ENCODE peak calls at places on chromosomes 12 and 14, in ten cellular contexts. F is colonic mucosa; S is neural crest cell; L is endothelial cell of umbilical vein; M is PC-3; P is upper lobe of right lung; B is AG09309; Q is CD8-positive, alpha-beta T cell; X is cardiac fibroblast; W is IMR-90. E is an unnamed sample.

GRCh38 chr12:54060975-54061778 is 7.5 kb downstream of the HOXC4 start:
- DNase-seq in S (no peak), L (no peak), B (no peak), F (no peak), M (no peak), Q (no peak), X (no peak), P (no peak), W (no peak), E (no peak)

GRCh38 chr14:99596772-99597171 is 7.2 kb downstream of the CCDC85C start:
- DNase-seq in W (no peak), X (no peak), L (no peak), P (no peak), M (no peak), F (peak; percentile 80), S (no peak), B (no peak), Q (no peak), E (no peak)

GRCh38 chr14:103123634-103124500 is 606 bp downstream of the TNFAIP2 start:
- DNase-seq in X (peak; percentile 45), W (no peak), Q (no peak), P (no peak), S (no peak), L (peak; percentile 49), B (no peak), F (peak; percentile 50), M (peak; percentile 44), E (peak; percentile 64)

GRCh38 chr12:54131641-54132280 is 57.0 kb downstream of the SMUG1 start:
- DNase-seq in B (no peak), S (no peak), P (no peak), F (no peak), Q (no peak), W (no peak), X (no peak), L (no peak), M (no peak), E (no peak)

GRCh38 chr14:73713206-73713803 is 879 bp downstream of the PNMA1 start:
- DNase-seq in W (no peak), M (no peak), B (no peak), P (no peak), X (no peak), F (no peak), L (no peak), S (no peak), Q (no peak), E (no peak)

GRCh38 chr12:57454566-57455373 is at the start of gene INHBE:
- DNase-seq in F (no peak), X (peak; percentile 78), Q (no peak), P (no peak), W (peak; percentile 96), L (no peak), M (no peak), S (no peak), B (peak; percentile 86), E (peak; percentile 58)

GRCh38 chr12:12612403-12612802 is 727 bp downstream of the CREBL2 start:
- DNase-seq in Q (peak; percentile 3), W (peak; percentile 80), B (no peak), L (peak; percentile 65), M (peak; percentile 58), P (no peak), X (peak; percentile 81), F (no peak), S (peak; percentile 10), E (peak; percentile 13)

GRCh38 chr12:92208613-92209121 is 63.0 kb upstream of the BTG1 start:
- DNase-seq in F (peak; percentile 29), S (no peak), B (peak; percentile 56), L (peak; percentile 97), W (peak; percentile 31), X (peak; percentile 61), Q (peak; percentile 25), P (no peak), M (peak; percentile 70), E (no peak)

GRCh38 chr12:117968826-117969659 is at the start of gene KSR2:
- DNase-seq in L (peak; percentile 5), Q (peak; percentile 3), W (no peak), B (no peak), X (peak; percentile 4), S (peak; percentile 61), P (peak; percentile 95), F (peak; percentile 78), M (peak; percentile 92), E (peak; percentile 93)

GRCh38 chr14:59032821-59033220 is 155.6 kb upstream of the DAAM1 start:
- DNase-seq in Q (no peak), X (no peak), M (no peak), S (no peak), B (no peak), W (no peak), F (no peak), L (no peak), P (no peak), E (no peak)

GRCh38 chr12:43069768-43070221 is 480.2 kb upstream of the PRICKLE1 start:
- DNase-seq in W (peak; percentile 12), X (peak; percentile 47), Q (no peak), M (no peak), L (no peak), S (no peak), F (no peak), B (no peak), P (no peak), E (no peak)

GRCh38 chr14:88910386-88910785 is 85.9 kb downstream of the TTC8 start:
- DNase-seq in P (no peak), Q (no peak), B (no peak), S (no peak), L (no peak), F (no peak), W (no peak), X (no peak), M (no peak), E (no peak)

GRCh38 chr12:48601013-48601756 is 31.3 kb upstream of the LALBA start:
- DNase-seq in S (peak; percentile 40), M (peak; percentile 8), B (no peak), Q (no peak), F (no peak), P (no peak), W (peak; percentile 47), L (no peak), X (peak; percentile 3), E (no peak)

DNA sequence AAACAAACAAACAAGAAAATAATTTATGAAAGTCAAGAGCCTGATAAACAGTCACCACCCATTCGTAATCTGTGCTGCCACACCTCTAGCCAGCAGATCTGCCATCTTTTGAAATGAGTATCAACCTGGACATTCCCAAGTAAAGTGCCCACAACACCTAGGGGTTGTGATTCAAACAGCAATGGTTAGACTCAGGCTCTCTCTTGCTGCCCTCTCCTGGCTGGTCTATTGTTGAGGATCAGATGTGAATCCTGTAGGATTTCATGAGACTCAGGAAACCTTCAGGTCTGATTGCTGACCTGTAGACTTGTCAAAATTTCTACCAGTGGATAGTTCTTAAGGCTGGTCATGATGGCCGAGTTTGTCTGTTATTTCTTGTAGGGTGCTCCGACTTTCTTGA is 26.8 kb downstream of the DGLUCY start:
- DNase-seq in P (no peak), B (no peak), Q (no peak), S (no peak), M (peak; percentile 75), F (peak; percentile 50), L (peak; percentile 71), W (no peak), X (peak; percentile 44), E (peak; percentile 44)
- TF ChIP-seq CTCF in P (peak; percentile 29), B (peak; percentile 57), Q (no peak), S (peak; percentile 55), M (peak; percentile 89), F (peak; percentile 28), L (peak; percentile 44), W (peak; percentile 42), X (peak; percentile 59), E (no peak)

DNA sequence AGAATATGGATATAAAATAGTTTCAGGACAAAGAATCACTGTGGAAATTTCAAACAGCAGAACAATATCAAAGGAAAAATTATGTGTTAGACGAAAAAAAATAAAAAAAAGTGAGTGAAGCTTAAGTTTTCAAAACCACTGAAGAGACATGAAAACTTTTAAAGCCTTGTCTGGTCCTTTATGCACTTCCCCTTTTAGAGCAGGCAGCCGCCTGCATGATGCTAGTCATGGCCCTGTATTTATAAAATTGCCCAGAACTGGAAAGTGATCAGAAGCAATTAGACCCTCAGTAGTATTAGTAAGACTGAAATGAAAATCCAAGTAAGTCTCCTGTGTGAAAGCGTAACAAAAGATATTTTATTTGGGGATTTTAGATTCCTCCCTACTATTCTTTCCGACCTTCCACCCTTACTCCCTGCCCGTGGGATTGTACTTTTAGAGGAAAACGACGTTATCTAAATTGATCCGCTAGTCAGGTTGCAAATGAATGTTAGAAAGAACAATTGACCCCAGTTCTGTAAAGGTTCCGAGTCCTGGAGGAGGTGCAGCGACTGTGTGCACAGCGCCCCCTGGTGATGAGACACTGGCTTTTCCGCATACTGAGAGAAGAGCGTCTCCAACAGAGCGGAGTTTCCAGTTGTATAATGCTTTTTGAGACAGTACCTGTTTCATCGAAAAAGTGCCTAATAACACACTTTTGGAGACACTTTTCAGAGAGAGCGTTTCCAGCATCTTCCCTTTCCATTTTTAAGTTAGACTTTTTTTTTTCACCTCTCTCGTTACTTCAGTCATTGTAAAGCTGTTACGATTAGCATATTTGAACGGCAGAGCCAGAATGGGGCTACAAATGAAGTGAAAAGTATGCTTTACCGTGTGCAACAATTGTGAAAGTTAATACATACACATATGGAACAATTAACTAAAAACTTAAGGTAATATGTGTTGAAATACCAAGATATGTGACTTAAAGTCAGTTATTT is 12.4 kb downstream of the MGST1 start:
- DNase-seq in P (peak; percentile 82), W (peak; percentile 47), Q (no peak), L (peak; percentile 27), F (peak; percentile 74), M (peak; percentile 62), S (peak; percentile 66), X (peak; percentile 71), B (no peak), E (peak; percentile 75)
- TF ChIP-seq CTCF in P (peak; percentile 70), W (peak; percentile 63), Q (no peak), L (peak; percentile 83), F (peak; percentile 62), M (peak; percentile 87), S (peak; percentile 91), X (peak; percentile 82), B (peak; percentile 65), E (peak; percentile 90)

GRCh38 chr12:113373966-113374365 is 15.6 kb downstream of the PLBD2 start:
- DNase-seq in L (no peak), Q (no peak), S (no peak), M (no peak), W (no peak), P (no peak), F (no peak), B (no peak), X (no peak), E (no peak)
- TF ChIP-seq CTCF in L (no peak), Q (no peak), S (no peak), M (no peak), W (no peak), P (no peak), F (no peak), B (no peak), X (no peak), E (no peak)

DNA sequence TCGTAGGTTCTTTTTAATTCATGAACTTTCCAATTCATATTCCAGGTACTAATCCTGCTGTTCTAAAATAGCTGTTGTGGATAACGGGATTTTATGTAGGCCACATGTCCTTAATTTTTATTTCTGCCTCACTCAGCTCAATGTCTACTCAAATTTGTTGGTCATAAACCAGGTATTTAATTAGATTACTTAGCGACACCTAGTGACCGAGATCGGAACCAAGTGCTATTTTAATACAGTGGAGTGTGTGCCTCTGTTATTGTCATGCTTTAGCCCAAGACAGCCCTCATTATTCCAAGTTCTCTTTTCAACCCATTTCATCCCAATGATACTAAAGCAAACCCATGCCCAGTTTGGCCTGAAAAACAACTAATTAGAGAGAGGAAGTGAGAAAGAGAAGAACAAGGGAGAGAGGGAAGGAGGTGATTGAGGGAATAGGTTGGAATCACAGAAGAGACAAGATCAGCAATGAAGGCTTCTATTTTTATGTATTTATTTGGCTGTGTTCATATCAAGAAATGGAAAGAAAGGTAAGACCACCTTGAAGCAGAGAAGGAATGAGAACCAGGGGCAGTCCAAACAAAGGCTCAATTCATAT is 45.9 kb upstream of the IFNG-AS1 start:
- DNase-seq in L (peak; percentile 64), X (peak; percentile 83), W (peak; percentile 74), S (peak; percentile 66), B (peak; percentile 51), M (peak; percentile 90), Q (peak; percentile 41), P (no peak), F (peak; percentile 86), E (peak; percentile 72)
- TF ChIP-seq CTCF in L (peak; percentile 50), X (peak; percentile 49), W (peak; percentile 79), S (peak; percentile 83), B (peak; percentile 56), M (peak; percentile 85), Q (peak; percentile 83), P (peak; percentile 74), F (peak; percentile 62), E (peak; percentile 35)

E was measured in Calu3.